ENCODE peak calls at places on chromosomes 4 and X, in five cellular contexts. One of them, this sample, is unnamed.
A peak's percentile ranks its signal among the peaks of the same experiment; 100 is the strongest.

GRCh38 chrX:38561126-38561868 is at the start of gene TSPAN7:
- DNase-seq in nephron progenitor cell: peak; percentile 84
- DNase-seq in ascending aorta: peak; percentile 83
- DNase-seq in hepatocyte: peak; percentile 88
- DNase-seq in H9: peak; percentile 70
- DNase-seq in this sample: peak; percentile 81

GRCh38 chr4:37981844-37982720 is 21.9 kb downstream of the PTTG2 start:
- DNase-seq in nephron progenitor cell: no peak
- DNase-seq in ascending aorta: no peak
- DNase-seq in hepatocyte: no peak
- DNase-seq in H9: no peak
- DNase-seq in this sample: peak; percentile 15

GRCh38 chr4:73964862-73965611 is 16.8 kb downstream of the PF4 start:
- DNase-seq in nephron progenitor cell: peak; percentile 37
- DNase-seq in ascending aorta: no peak
- DNase-seq in hepatocyte: peak; percentile 41
- DNase-seq in H9: peak; percentile 88
- DNase-seq in this sample: peak; percentile 24

GRCh38 chrX:6184900-6185515 is 43.7 kb downstream of the NLGN4X start:
- DNase-seq in nephron progenitor cell: no peak
- DNase-seq in ascending aorta: no peak
- DNase-seq in hepatocyte: no peak
- DNase-seq in H9: no peak
- DNase-seq in this sample: no peak

GRCh38 chrX:71171110-71171801 is 26.6 kb downstream of the NLGN3 start:
- DNase-seq in nephron progenitor cell: no peak
- DNase-seq in ascending aorta: no peak
- DNase-seq in hepatocyte: no peak
- DNase-seq in H9: no peak
- DNase-seq in this sample: no peak

GRCh38 chr4:83686166-83686565 is 150.3 kb downstream of the GPAT3 start:
- DNase-seq in nephron progenitor cell: no peak
- DNase-seq in ascending aorta: no peak
- DNase-seq in hepatocyte: no peak
- DNase-seq in H9: no peak
- DNase-seq in this sample: no peak

GRCh38 chrX:26328610-26329319 is 112.8 kb downstream of the MAGEB5 start:
- DNase-seq in nephron progenitor cell: no peak
- DNase-seq in ascending aorta: no peak
- DNase-seq in hepatocyte: no peak
- DNase-seq in H9: no peak
- DNase-seq in this sample: no peak

GRCh38 chrX:123993326-123993725 is 31.8 kb downstream of the STAG2 start:
- DNase-seq in nephron progenitor cell: no peak
- DNase-seq in ascending aorta: no peak
- DNase-seq in hepatocyte: no peak
- DNase-seq in H9: no peak
- DNase-seq in this sample: no peak

GRCh38 chr4:187996502-187997177 is 1.1 kb downstream of the ZFP42 start:
- DNase-seq in nephron progenitor cell: peak; percentile 15
- DNase-seq in ascending aorta: no peak
- DNase-seq in hepatocyte: no peak
- DNase-seq in H9: peak; percentile 80
- DNase-seq in this sample: no peak

GRCh38 chr4:157204634-157205244 is 15.8 kb upstream of the GRIA2 start:
- DNase-seq in nephron progenitor cell: peak; percentile 50
- DNase-seq in ascending aorta: no peak
- DNase-seq in hepatocyte: peak; percentile 31
- DNase-seq in H9: peak; percentile 86
- DNase-seq in this sample: peak; percentile 19

GRCh38 chrX:65926095-65927019 is 113.5 kb downstream of the VSIG4 start:
- DNase-seq in nephron progenitor cell: no peak
- DNase-seq in ascending aorta: no peak
- DNase-seq in hepatocyte: no peak
- DNase-seq in H9: no peak
- DNase-seq in this sample: no peak

GRCh38 chrX:40542208-40542607 is 38.6 kb upstream of the ATP6AP2 start:
- DNase-seq in nephron progenitor cell: no peak
- DNase-seq in ascending aorta: no peak
- DNase-seq in hepatocyte: no peak
- DNase-seq in H9: no peak
- DNase-seq in this sample: peak; percentile 5
- TF ChIP-seq CTCF in nephron progenitor cell: no peak
- TF ChIP-seq CTCF in ascending aorta: no peak
- TF ChIP-seq CTCF in hepatocyte: peak; percentile 5
- TF ChIP-seq CTCF in H9: peak; percentile 43
- TF ChIP-seq CTCF in this sample: no peak

DNA sequence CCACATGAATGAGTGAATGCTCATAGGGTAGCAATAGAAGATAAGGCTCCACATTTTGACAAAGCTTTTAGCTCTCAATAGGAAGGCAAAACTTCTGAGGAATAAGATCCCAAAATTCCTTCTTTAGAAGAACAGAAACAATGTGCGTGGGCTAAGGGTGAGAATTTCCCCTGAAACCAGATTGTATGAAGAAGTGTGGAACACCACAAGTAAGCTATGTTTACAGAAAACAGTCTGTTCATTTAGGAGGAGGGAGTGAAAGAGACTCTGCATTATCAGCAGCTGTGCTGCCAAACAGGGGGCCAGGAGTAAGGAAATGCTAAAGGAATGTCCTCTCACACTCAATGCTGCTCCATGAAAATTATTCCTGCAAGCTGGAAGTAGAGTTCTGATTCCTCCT is 851.6 kb downstream of the CENPC start:
- DNase-seq in nephron progenitor cell: no peak
- DNase-seq in ascending aorta: no peak
- DNase-seq in hepatocyte: no peak
- DNase-seq in H9: no peak
- DNase-seq in this sample: no peak
- TF ChIP-seq CTCF in nephron progenitor cell: no peak
- TF ChIP-seq CTCF in ascending aorta: no peak
- TF ChIP-seq CTCF in hepatocyte: no peak
- TF ChIP-seq CTCF in H9: no peak
- TF ChIP-seq CTCF in this sample: no peak

GRCh38 chr4:162458051-162458450 is 294.3 kb upstream of the FSTL5 start:
- DNase-seq in nephron progenitor cell: no peak
- DNase-seq in ascending aorta: no peak
- DNase-seq in hepatocyte: no peak
- DNase-seq in H9: no peak
- DNase-seq in this sample: no peak

GRCh38 chr4:162456106-162456505 is 292.3 kb upstream of the FSTL5 start:
- DNase-seq in nephron progenitor cell: no peak
- DNase-seq in ascending aorta: no peak
- DNase-seq in hepatocyte: no peak
- DNase-seq in H9: no peak
- DNase-seq in this sample: no peak

GRCh38 chr4:162457071-162457865 is 293.5 kb upstream of the FSTL5 start:
- DNase-seq in nephron progenitor cell: no peak
- DNase-seq in ascending aorta: no peak
- DNase-seq in hepatocyte: no peak
- DNase-seq in H9: no peak
- DNase-seq in this sample: no peak

GRCh38 chr4:162461952-162462351 is 298.2 kb upstream of the FSTL5 start:
- DNase-seq in nephron progenitor cell: no peak
- DNase-seq in ascending aorta: no peak
- DNase-seq in hepatocyte: no peak
- DNase-seq in H9: no peak
- DNase-seq in this sample: no peak
- TF ChIP-seq CTCF in nephron progenitor cell: no peak
- TF ChIP-seq CTCF in ascending aorta: no peak
- TF ChIP-seq CTCF in hepatocyte: peak; percentile 53
- TF ChIP-seq CTCF in H9: peak; percentile 52
- TF ChIP-seq CTCF in this sample: no peak

GRCh38 chr4:20305976-20306375 is 54.3 kb downstream of the SLIT2 start:
- DNase-seq in nephron progenitor cell: no peak
- DNase-seq in ascending aorta: no peak
- DNase-seq in hepatocyte: peak; percentile 18
- DNase-seq in H9: no peak
- DNase-seq in this sample: peak; percentile 15
- TF ChIP-seq CTCF in nephron progenitor cell: no peak
- TF ChIP-seq CTCF in ascending aorta: no peak
- TF ChIP-seq CTCF in hepatocyte: peak; percentile 33
- TF ChIP-seq CTCF in H9: no peak
- TF ChIP-seq CTCF in this sample: no peak

GRCh38 chr4:17595471-17596005 is 18.5 kb downstream of the LAP3 start:
- DNase-seq in nephron progenitor cell: no peak
- DNase-seq in ascending aorta: no peak
- DNase-seq in hepatocyte: no peak
- DNase-seq in H9: no peak
- DNase-seq in this sample: no peak

GRCh38 chr4:17599826-17600225 is 14.6 kb upstream of the MED28 start:
- DNase-seq in nephron progenitor cell: no peak
- DNase-seq in ascending aorta: no peak
- DNase-seq in hepatocyte: no peak
- DNase-seq in H9: no peak
- DNase-seq in this sample: no peak

DNA sequence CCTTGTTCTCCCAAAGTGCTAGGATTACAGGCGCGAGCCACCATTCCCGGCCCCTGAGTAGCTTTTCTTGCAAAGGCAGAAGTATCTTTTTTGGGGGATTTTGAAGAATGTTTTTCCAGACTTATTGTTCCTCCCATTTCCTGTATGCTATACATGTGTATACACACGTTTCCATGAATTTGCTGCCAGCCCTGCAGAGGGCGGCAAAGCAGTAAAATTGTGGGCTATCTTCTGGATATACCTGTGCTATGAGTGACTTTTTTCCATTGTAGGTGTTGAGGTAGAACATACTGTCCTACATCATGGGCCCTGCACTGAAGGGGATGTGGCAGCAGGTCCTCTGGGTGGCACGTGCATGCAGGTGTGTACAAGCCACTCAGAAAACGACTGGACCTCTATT is 16.9 kb upstream of the MED28 start:
- DNase-seq in nephron progenitor cell: no peak
- DNase-seq in ascending aorta: no peak
- DNase-seq in hepatocyte: peak; percentile 42
- DNase-seq in H9: no peak
- DNase-seq in this sample: peak; percentile 28
- TF ChIP-seq CTCF in nephron progenitor cell: no peak
- TF ChIP-seq CTCF in ascending aorta: no peak
- TF ChIP-seq CTCF in hepatocyte: peak; percentile 46
- TF ChIP-seq CTCF in H9: peak; percentile 56
- TF ChIP-seq CTCF in this sample: no peak